ENCODE peak calls at places on chromosome 10, in four cellular contexts. Q is HCT116, A is GM23248, W is PC-3. F is an unnamed sample.

GRCh38 chr10:71259815-71260501 is 47.6 kb downstream of the UNC5B start:
- DNase-seq in A (peak; percentile 58), W (no peak), Q (no peak), F (no peak)

GRCh38 chr10:77004917-77005564 is 632.6 kb downstream of the KCNMA1 start:
- DNase-seq in W (peak; percentile 99), A (peak; percentile 68), Q (peak; percentile 18), F (peak; percentile 21)

GRCh38 chr10:78952686-78953085 is 116.1 kb upstream of the ZMIZ1 start:
- DNase-seq in Q (no peak), W (no peak), A (peak; percentile 81), F (no peak)

GRCh38 chr10:78550716-78551115 is 517.1 kb downstream of the RPS24 start:
- DNase-seq in Q (no peak), W (no peak), A (no peak), F (no peak)

GRCh38 chr10:80500572-80501380 is 36.9 kb upstream of the SH2D4B start:
- DNase-seq in Q (no peak), A (no peak), W (no peak), F (no peak)

GRCh38 chr10:124092270-124093075 is 925 bp downstream of the CHST15 start:
- DNase-seq in W (peak; percentile 30), Q (no peak), A (peak; percentile 37), F (peak; percentile 81)

GRCh38 chr10:50275650-50276235 is 24.4 kb upstream of the ASAH2 start:
- DNase-seq in W (peak; percentile 86), Q (no peak), A (peak; percentile 47), F (peak; percentile 49)

GRCh38 chr10:60846173-60846572 is 67.9 kb downstream of the CDK1 start:
- DNase-seq in Q (peak; percentile 15), W (peak; percentile 79), A (peak; percentile 57), F (no peak)

GRCh38 chr10:5314866-5315265 is 49.9 kb upstream of the UCN3 start:
- DNase-seq in A (no peak), W (no peak), Q (no peak), F (no peak)

GRCh38 chr10:112115781-112116385 is 67.7 kb downstream of the GPAM start:
- DNase-seq in Q (peak; percentile 42), W (peak; percentile 53), A (peak; percentile 64), F (peak; percentile 53)

GRCh38 chr10:125531470-125531869 is 151.5 kb downstream of the TEX36 start:
- DNase-seq in A (no peak), Q (no peak), W (no peak), F (no peak)

GRCh38 chr10:119252051-119252465 is 44.7 kb downstream of the GRK5 start:
- DNase-seq in A (no peak), Q (no peak), W (no peak), F (no peak)

GRCh38 chr10:89001024-89001423 is 10.4 kb downstream of the FAS start:
- DNase-seq in W (no peak), A (peak; percentile 54), Q (no peak), F (peak; percentile 23)

GRCh38 chr10:130758529-130758928 is 553.0 kb downstream of the TCERG1L start:
- DNase-seq in W (no peak), Q (no peak), A (no peak), F (no peak)

GRCh38 chr10:69410487-69410886 is 6.2 kb downstream of the TACR2 start:
- DNase-seq in Q (no peak), A (no peak), W (no peak), F (no peak)

GRCh38 chr10:3981300-3981699 is 196.3 kb upstream of the KLF6 start:
- DNase-seq in W (no peak), Q (no peak), A (no peak), F (no peak)

GRCh38 chr10:70495691-70496261 is 17.2 kb downstream of the PALD1 start:
- DNase-seq in Q (no peak), W (no peak), A (no peak), F (no peak)

GRCh38 chr10:13765641-13766341 is 179.0 kb downstream of the PRPF18 start:
- DNase-seq in W (no peak), A (no peak), Q (no peak), F (no peak)

GRCh38 chr10:50216894-50217293 is 34.4 kb downstream of the ASAH2 start:
- DNase-seq in A (peak; percentile 42), Q (no peak), W (peak; percentile 78), F (no peak)

GRCh38 chr10:119653209-119653608 is 2.0 kb downstream of the BAG3 start:
- DNase-seq in W (no peak), A (no peak), Q (no peak), F (no peak)

GRCh38 chr10:10528563-10528910 is 489.1 kb upstream of the CELF2 start:
- DNase-seq in A (peak; percentile 35), Q (no peak), W (no peak), F (no peak)

GRCh38 chr10:110209926-110210662 is 2.7 kb downstream of the MXI1 start:
- DNase-seq in Q (no peak), A (peak; percentile 82), W (peak; percentile 30), F (peak; percentile 60)

GRCh38 chr10:25206693-25207414 is 32.1 kb downstream of the GPR158 start:
- DNase-seq in Q (no peak), A (no peak), W (no peak), F (no peak)

GRCh38 chr10:22723343-22723779 is 9.0 kb upstream of the PIP4K2A start:
- DNase-seq in W (no peak), A (no peak), Q (no peak), F (peak; percentile 49)

GRCh38 chr10:46552526-46553237 is 3.8 kb downstream of the GPRIN2 start:
- DNase-seq in A (no peak), Q (no peak), W (no peak), F (no peak)

GRCh38 chr10:48772059-48772458 is 87.4 kb downstream of the WDFY4 start:
- DNase-seq in A (no peak), Q (no peak), W (no peak), F (no peak)

GRCh38 chr10:111093741-111094380 is 17.0 kb downstream of the ADRA2A start:
- DNase-seq in A (peak; percentile 92), Q (no peak), W (peak; percentile 8), F (no peak)

GRCh38 chr10:85617751-85618150 is 748.8 kb downstream of the GRID1 start:
- DNase-seq in Q (no peak), W (no peak), A (no peak), F (no peak)

GRCh38 chr10:317219-317868 is 182.1 kb downstream of the ZMYND11 start:
- DNase-seq in Q (no peak), W (no peak), A (peak; percentile 78), F (peak; percentile 91)

GRCh38 chr10:114685456-114685855 is 27.4 kb upstream of the ABLIM1 start:
- DNase-seq in W (no peak), Q (no peak), A (no peak), F (no peak)

GRCh38 chr10:79146611-79147130 is 77.9 kb downstream of the ZMIZ1 start:
- DNase-seq in Q (no peak), W (no peak), A (peak; percentile 65), F (no peak)

GRCh38 chr10:104330168-104331117 is 7.8 kb downstream of the ITPRIP start:
- DNase-seq in W (peak; percentile 42), A (peak; percentile 89), Q (no peak), F (no peak)

GRCh38 chr10:79487296-79488194 is 24.8 kb upstream of the EIF5AL1 start:
- DNase-seq in A (peak; percentile 75), Q (peak; percentile 81), W (peak; percentile 97), F (peak; percentile 56)

GRCh38 chr10:96268341-96268909 is 2.9 kb downstream of the BLNK start:
- DNase-seq in W (no peak), A (no peak), Q (no peak), F (no peak)

GRCh38 chr10:96272256-96272985 is 1.1 kb upstream of the BLNK start:
- DNase-seq in W (no peak), A (no peak), Q (no peak), F (no peak)

GRCh38 chr10:96269438-96270300 is 1.7 kb downstream of the BLNK start:
- DNase-seq in Q (no peak), A (no peak), W (no peak), F (no peak)

GRCh38 chr10:96271017-96271815 is at the start of gene BLNK:
- DNase-seq in Q (no peak), W (peak; percentile 44), A (peak; percentile 23), F (peak; percentile 89)

DNA sequence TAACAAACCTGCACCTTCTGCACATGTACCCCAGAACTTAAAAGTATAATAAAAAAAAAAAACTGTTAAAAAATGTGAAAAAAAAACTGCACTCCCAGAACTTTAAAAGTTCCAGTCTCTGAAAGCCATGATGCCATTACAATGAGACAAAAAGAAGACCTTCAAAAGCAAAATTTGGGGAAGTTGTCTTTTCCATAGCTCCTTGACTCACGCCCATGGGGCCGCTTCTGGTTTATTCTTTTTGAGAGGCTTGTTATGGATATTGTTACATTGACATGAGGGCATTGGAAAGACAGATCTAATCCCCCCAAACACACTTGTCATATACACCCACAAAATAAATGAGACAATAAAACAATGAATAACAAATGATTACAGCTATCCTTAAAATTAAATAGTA is 805 bp downstream of the BLNK start:
- DNase-seq in W (no peak), Q (no peak), A (no peak), F (no peak)
- H3K27ac ChIP-seq in W (no peak overlapping the region), Q (no peak overlapping the region), A (no peak overlapping the region), F (peak overlapping the region; percentile 100)

GRCh38 chr10:90751107-90751997 is 106.5 kb downstream of the HTR7 start:
- DNase-seq in A (peak; percentile 46), W (peak; percentile 70), Q (peak; percentile 45), F (peak; percentile 44)
- TF ChIP-seq EZH2phosphoT487 in A (no peak), W (no peak), Q (no peak), F (no peak)

DNA sequence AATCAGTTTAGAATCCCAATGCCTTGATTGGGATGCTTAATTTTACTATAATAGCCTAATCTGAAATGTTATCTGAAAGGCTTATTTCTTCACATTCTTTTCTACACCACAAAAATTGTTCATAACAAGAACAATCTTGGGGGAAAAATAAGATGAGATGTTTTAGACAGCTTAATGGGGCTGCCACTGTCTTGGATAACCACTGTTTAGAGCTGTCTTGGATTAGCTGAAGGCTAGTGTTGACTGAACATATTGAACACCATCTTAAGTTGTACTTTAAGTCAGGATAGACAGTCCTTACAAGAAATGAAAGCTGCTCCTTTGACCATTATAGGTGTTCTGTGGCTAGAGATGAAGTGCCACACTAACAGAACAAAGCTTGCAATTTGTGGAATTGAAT is 501.3 kb downstream of the GFRA1 start:
- DNase-seq in A (no peak), W (no peak), Q (no peak), F (no peak)
- H3K27ac ChIP-seq in A (no peak overlapping the region), W (no peak overlapping the region), Q (no peak overlapping the region), F (no peak overlapping the region)

GRCh38 chr10:67519434-67519833 is 176.6 kb downstream of the CTNNA3 start:
- DNase-seq in A (no peak), W (peak; percentile 69), Q (no peak), F (no peak)

GRCh38 chr10:67518756-67519155 is 177.2 kb downstream of the CTNNA3 start:
- DNase-seq in W (peak; percentile 84), A (no peak), Q (no peak), F (no peak)

GRCh38 chr10:67521546-67521945 is 174.4 kb downstream of the CTNNA3 start:
- DNase-seq in A (no peak), Q (no peak), W (no peak), F (no peak)

DNA sequence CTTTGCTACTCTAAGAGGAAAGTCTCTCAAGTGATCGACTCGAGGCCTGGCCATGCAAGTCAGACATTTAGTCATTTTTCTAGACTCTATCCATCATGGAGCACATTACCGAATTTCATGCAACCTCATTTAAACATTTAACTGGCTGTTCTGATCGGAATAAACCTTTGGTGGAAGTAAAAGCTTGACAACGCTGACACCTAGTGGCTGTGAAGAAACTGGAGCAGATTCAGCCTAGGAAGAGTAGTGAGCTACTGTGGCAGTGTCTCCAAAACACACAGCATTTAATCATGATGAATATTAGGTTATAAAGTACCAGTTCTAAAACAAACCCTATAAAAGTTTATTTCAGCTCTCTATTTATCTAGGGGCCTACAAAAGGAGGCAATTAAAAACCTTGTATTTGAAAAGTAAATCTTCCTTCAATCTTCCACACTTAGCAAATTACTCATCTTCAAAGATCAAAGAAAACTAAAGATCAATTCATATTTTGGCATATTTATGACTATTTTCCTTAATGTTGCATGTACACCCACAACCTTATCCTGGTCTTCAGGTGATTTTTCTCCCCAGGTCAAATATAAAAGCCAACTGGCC is 175.0 kb downstream of the CTNNA3 start:
- DNase-seq in W (peak; percentile 94), Q (peak; percentile 50), A (peak; percentile 70), F (peak; percentile 52)
- TF ChIP-seq EZH2phosphoT487 in W (no peak), Q (no peak), A (no peak), F (no peak)